ENCODE peak calls at places on chromosomes 13 and 19, in eight cellular contexts. G, S, F, R, L, O, A and K are unnamed samples.

GRCh38 chr19:50658438-50659317 is 9.4 kb downstream of the C19orf81 start:
- DNase-seq in G (no peak), L (peak; percentile 3), A (peak; percentile 67), R (peak; percentile 79), F (peak; percentile 9), S (peak; percentile 93), O (peak; percentile 85), K (no peak)

GRCh38 chr19:15154002-15154612 is 46.7 kb downstream of the NOTCH3 start:
- DNase-seq in S (peak; percentile 68), G (no peak), L (peak; percentile 53), R (peak; percentile 70), F (peak; percentile 64), A (no peak), O (peak; percentile 43), K (no peak)

GRCh38 chr19:31397308-31397707 is 48.1 kb upstream of the TSHZ3 start:
- DNase-seq in S (no peak), G (no peak), A (no peak), F (no peak), O (no peak), R (no peak), L (no peak), K (no peak)

GRCh38 chr13:109875746-109876145 is 89.4 kb upstream of the IRS2 start:
- DNase-seq in S (no peak), G (no peak), R (no peak), A (no peak), L (no peak), F (no peak), O (no peak), K (no peak)

GRCh38 chr19:6674868-6675305 is 4.9 kb upstream of the TNFSF14 start:
- DNase-seq in R (peak; percentile 51), F (no peak), O (peak; percentile 6), G (peak; percentile 64), A (peak; percentile 88), S (peak; percentile 96), L (peak; percentile 43), K (peak; percentile 22)

GRCh38 chr13:83450586-83450985 is 431.7 kb downstream of the SLITRK1 start:
- DNase-seq in F (peak; percentile 1), L (no peak), O (no peak), A (no peak), G (no peak), R (peak; percentile 44), S (no peak), K (no peak)

GRCh38 chr19:15452111-15453047 is 2.6 kb upstream of the WIZ start:
- DNase-seq in R (peak; percentile 85), O (peak; percentile 65), L (peak; percentile 82), G (no peak), A (no peak), S (no peak), F (peak; percentile 55), K (no peak)

GRCh38 chr19:17579523-17580244 is 24.2 kb downstream of the COLGALT1 start:
- DNase-seq in S (peak; percentile 67), F (peak; percentile 51), A (no peak), O (peak; percentile 55), R (peak; percentile 65), L (peak; percentile 39), G (no peak), K (no peak)

GRCh38 chr13:109941951-109942350 is 155.6 kb upstream of the IRS2 start:
- DNase-seq in R (peak; percentile 58), O (no peak), G (no peak), A (no peak), L (no peak), F (no peak), S (no peak), K (no peak)

GRCh38 chr13:48255954-48256353 is 22.9 kb downstream of the ITM2B start:
- DNase-seq in S (no peak), O (no peak), F (no peak), A (no peak), L (peak; percentile 6), G (no peak), R (no peak), K (no peak)

GRCh38 chr19:31249217-31249616 is 100.0 kb downstream of the TSHZ3 start:
- DNase-seq in A (no peak), O (no peak), G (no peak), L (no peak), R (no peak), S (no peak), F (no peak), K (no peak)

GRCh38 chr13:53010374-53011105 is 18.1 kb upstream of the OLFM4 start:
- DNase-seq in L (no peak), F (peak; percentile 57), A (no peak), G (no peak), O (no peak), R (no peak), S (no peak), K (no peak)

GRCh38 chr13:106383791-106384190 is 151.7 kb downstream of the EFNB2 start:
- DNase-seq in A (no peak), F (no peak), L (no peak), R (no peak), S (no peak), O (no peak), G (no peak), K (no peak)

GRCh38 chr13:36847541-36848045 is 28.6 kb downstream of the RFXAP start:
- DNase-seq in L (no peak), R (no peak), O (no peak), G (no peak), S (no peak), A (no peak), F (peak; percentile 72), K (no peak)

GRCh38 chr19:51692065-51692915 is 840 bp upstream of the SPACA6 start:
- DNase-seq in L (no peak), R (no peak), F (no peak), S (no peak), G (no peak), O (no peak), A (no peak), K (no peak)

GRCh38 chr19:2912306-2912705 is 11.6 kb downstream of the ZNF57 start:
- DNase-seq in L (no peak), A (no peak), O (no peak), G (no peak), S (no peak), F (no peak), R (no peak), K (no peak)

GRCh38 chr13:114099191-114099590 is 33.2 kb downstream of the RASA3 start:
- DNase-seq in L (peak; percentile 96), A (no peak), R (peak; percentile 99), G (no peak), F (peak; percentile 80), S (peak; percentile 77), O (no peak), K (peak; percentile 69)

GRCh38 chr19:47541507-47541906 is 26.6 kb upstream of the NAPA start:
- DNase-seq in F (no peak), O (no peak), S (peak; percentile 27), G (no peak), L (no peak), A (no peak), R (no peak), K (no peak)

GRCh38 chr13:31209172-31209818 is 9.5 kb downstream of the B3GLCT start:
- DNase-seq in A (no peak), G (no peak), F (peak; percentile 30), L (peak; percentile 63), R (peak; percentile 65), O (no peak), S (no peak), K (peak; percentile 52)

GRCh38 chr13:45847554-45848224 is 3.9 kb downstream of the SIAH3 start:
- DNase-seq in O (no peak), R (no peak), A (no peak), G (no peak), S (peak; percentile 88), F (no peak), L (no peak), K (no peak)

GRCh38 chr13:112893570-112894422 is 75.2 kb upstream of the MCF2L start:
- DNase-seq in A (no peak), G (no peak), R (peak; percentile 17), S (no peak), L (no peak), O (peak; percentile 34), F (peak; percentile 74), K (no peak)